ENCODE peak calls at places on chromosomes 13 and 19, in ten cellular contexts. K, X, F, S, G, J, E, T, O and H are unnamed samples.

GRCh38 chr19:50629801-50630200 is 9.9 kb downstream of the SYT3 start:
- DNase-seq in K (no peak), X (no peak), F (no peak), S (no peak), G (no peak), J (no peak), E (no peak), T (no peak), O (no peak), H (no peak)

GRCh38 chr19:14218615-14219330 is 12.8 kb upstream of the ADGRL1 start:
- DNase-seq in K (no peak), X (no peak), F (no peak), S (no peak), G (no peak), J (no peak), E (no peak), T (no peak), O (peak), H (no peak)

GRCh38 chr13:107669356-107669755 is 546.0 kb downstream of the LIG4 start:
- DNase-seq in K (no peak), X (no peak), F (no peak), S (no peak), G (no peak), J (no peak), E (no peak), T (no peak), O (peak), H (no peak)

GRCh38 chr19:49020931-49021895 is 2.9 kb downstream of the CGB3 start:
- DNase-seq in K (no peak), X (no peak), F (no peak), S (no peak), G (no peak), J (no peak), E (no peak), T (no peak), O (peak), H (no peak)

GRCh38 chr13:33494596-33495214 is 209.2 kb upstream of the STARD13 start:
- DNase-seq in K (peak), X (no peak), F (no peak), S (no peak), G (no peak), J (no peak), E (no peak), T (no peak), O (peak), H (no peak)

GRCh38 chr13:79912403-79912802 is 428.5 kb downstream of the SPRY2 start:
- DNase-seq in K (no peak), X (no peak), F (no peak), S (no peak), G (no peak), J (no peak), E (no peak), T (no peak), O (no peak), H (no peak)

GRCh38 chr13:93965587-93965986 is 513.9 kb downstream of the DCT start:
- DNase-seq in K (no peak), X (no peak), F (no peak), S (no peak), G (no peak), J (no peak), E (no peak), T (no peak), O (no peak), H (no peak)

GRCh38 chr19:40797166-40797962 is 1.6 kb upstream of the EGLN2 start:
- DNase-seq in K (no peak), X (no peak), F (no peak), S (no peak), G (no peak), J (no peak), E (no peak), T (no peak), O (no peak), H (no peak)

GRCh38 chr13:71685072-71685471 is 181.9 kb downstream of the DACH1 start:
- DNase-seq in K (no peak), X (no peak), F (no peak), S (no peak), G (no peak), J (no peak), E (no peak), T (no peak), O (no peak), H (no peak)

GRCh38 chr13:73451120-73452029 is 392.6 kb downstream of the KLF5 start:
- DNase-seq in K (no peak), X (no peak), F (no peak), S (no peak), G (no peak), J (no peak), E (no peak), T (no peak), O (no peak), H (no peak)

GRCh38 chr19:54517483-54517882 is 14.9 kb downstream of the LAIR2 start:
- DNase-seq in K (peak), X (no peak), F (peak), S (no peak), G (no peak), J (no peak), E (peak), T (peak), O (peak), H (no peak)

GRCh38 chr19:16594131-16594586 is 21.9 kb upstream of the SLC35E1 start:
- DNase-seq in K (no peak), X (no peak), F (peak), S (no peak), G (no peak), J (no peak), E (no peak), T (peak), O (no peak), H (no peak)

GRCh38 chr19:2051771-2052704 is 994 bp upstream of the MKNK2 start:
- DNase-seq in K (no peak), X (no peak), F (peak), S (peak), G (peak), J (no peak), E (no peak), T (peak), O (no peak), H (no peak)

GRCh38 chr13:49693191-49693733 is 2.0 kb upstream of the EBPL start:
- DNase-seq in K (no peak), X (no peak), F (no peak), S (no peak), G (no peak), J (no peak), E (no peak), T (no peak), O (no peak), H (no peak)

GRCh38 chr13:28622286-28622685 is 36.6 kb upstream of the POMP start:
- DNase-seq in K (no peak), X (no peak), F (no peak), S (no peak), G (peak), J (no peak), E (no peak), T (no peak), O (no peak), H (no peak)

GRCh38 chr19:4456843-4457653 is 546 bp downstream of the UBXN6 start:
- DNase-seq in K (peak), X (no peak), F (peak), S (peak), G (peak), J (peak), E (no peak), T (no peak), O (peak), H (no peak)

GRCh38 chr19:33740811-33741396 is 55.8 kb upstream of the KCTD15 start:
- DNase-seq in K (peak), X (no peak), F (no peak), S (no peak), G (no peak), J (no peak), E (no peak), T (no peak), O (peak), H (no peak)

GRCh38 chr19:49920624-49921363 is 8.2 kb upstream of the ATF5 start:
- DNase-seq in K (no peak), X (no peak), F (no peak), S (peak), G (no peak), J (no peak), E (no peak), T (no peak), O (no peak), H (no peak)

GRCh38 chr19:36417752-36418286 is 625 bp downstream of the ZFP82 start:
- DNase-seq in K (no peak), X (no peak), F (no peak), S (no peak), G (no peak), J (no peak), E (no peak), T (no peak), O (no peak), H (no peak)

GRCh38 chr13:64410654-64411053 is 2819.5 kb downstream of the PCDH9 start:
- DNase-seq in K (no peak), X (no peak), F (no peak), S (no peak), G (no peak), J (no peak), E (no peak), T (no peak), O (no peak), H (no peak)